ENCODE peak calls at places on chromosome 7, in nine cellular contexts. D is activated T-cell treated with anti-CD3 and anti-CD28 coated beads for 1 hour, A is hepatocyte, H is left cardiac atrium, F is GM13977, E is AG04449, Z is occipital lobe, J is kidney tubule cell, R is AML-193. L is an unnamed sample.
A peak's percentile ranks its signal among the peaks of the same experiment; 100 is the strongest.

GRCh38 chr7:30074422-30075030 is 46.3 kb downstream of the PLEKHA8 start:
- DNase-seq in D (no peak), A (peak; percentile 54), H (no peak), F (no peak), E (no peak), Z (no peak), J (peak; percentile 55), R (peak; percentile 71), L (peak; percentile 23)

GRCh38 chr7:24718977-24719491 is 38.2 kb downstream of the GSDME start:
- DNase-seq in D (no peak), A (no peak), H (no peak), F (peak; percentile 62), E (no peak), Z (no peak), J (no peak), R (no peak), L (no peak)

GRCh38 chr7:80659120-80660055 is 20.9 kb downstream of the CD36 start:
- DNase-seq in D (no peak), A (peak; percentile 36), H (no peak), F (peak; percentile 17), E (no peak), Z (no peak), J (peak; percentile 48), R (peak; percentile 49), L (no peak)

GRCh38 chr7:99898836-99899235 is 20.5 kb downstream of the TRIM4 start:
- DNase-seq in D (no peak), A (no peak), H (no peak), F (no peak), E (no peak), Z (no peak), J (no peak), R (no peak), L (no peak)

GRCh38 chr7:118029881-118030422 is 154.0 kb upstream of the LSM8 start:
- DNase-seq in D (no peak), A (no peak), H (no peak), F (no peak), E (no peak), Z (no peak), J (no peak), R (no peak), L (no peak)

GRCh38 chr7:1136841-1137516 is 23.0 kb downstream of the ZFAND2A start:
- DNase-seq in D (no peak), A (no peak), H (no peak), F (no peak), E (no peak), Z (no peak), J (no peak), R (peak; percentile 18), L (no peak)

GRCh38 chr7:50197547-50197946 is 104.5 kb upstream of the ZPBP start:
- DNase-seq in D (no peak), A (peak; percentile 82), H (no peak), F (peak; percentile 52), E (no peak), Z (no peak), J (peak; percentile 82), R (no peak), L (no peak)

GRCh38 chr7:153942036-153942435 is 110.2 kb upstream of the DPP6 start:
- DNase-seq in D (no peak), A (no peak), H (no peak), F (no peak), E (no peak), Z (no peak), J (no peak), R (no peak), L (no peak)

GRCh38 chr7:137453356-137453755 is 109.8 kb upstream of the PTN start:
- DNase-seq in D (no peak), A (no peak), H (no peak), F (no peak), E (no peak), Z (no peak), J (no peak), R (no peak), L (no peak)

GRCh38 chr7:158525648-158526484 is 61.8 kb downstream of the PTPRN2 start:
- DNase-seq in D (no peak), A (no peak), H (no peak), F (no peak), E (no peak), Z (no peak), J (no peak), R (no peak), L (no peak)

GRCh38 chr7:156009569-156009968 is 197.3 kb upstream of the SHH start:
- DNase-seq in D (no peak), A (no peak), H (no peak), F (no peak), E (no peak), Z (no peak), J (no peak), R (no peak), L (no peak)

GRCh38 chr7:69654381-69654780 is 56.1 kb downstream of the AUTS2 start:
- DNase-seq in D (no peak), A (no peak), H (peak; percentile 28), F (no peak), E (no peak), Z (no peak), J (no peak), R (peak; percentile 84), L (no peak)

GRCh38 chr7:24654305-24654704 is 81.1 kb downstream of the PALS2 start:
- DNase-seq in D (no peak), A (no peak), H (no peak), F (no peak), E (no peak), Z (no peak), J (no peak), R (no peak), L (no peak)